ENCODE peak calls at places on chromosomes 1 and 21, in six cellular contexts. E is transverse colon, M is tibial nerve, B is Peyer's patch, V is uterus, X is breast epithelium. J is an unnamed sample.

GRCh38 chr1:205739348-205740160 is 10.4 kb downstream of the NUCKS1 start:
- DNase-seq in E (no peak), M (no peak), B (no peak), V (no peak), X (no peak), J (no peak)

GRCh38 chr1:153538315-153538821 is 2.4 kb downstream of the S100A5 start:
- DNase-seq in E (peak), M (no peak), B (peak), V (no peak), X (no peak), J (no peak)

GRCh38 chr1:150003826-150004225 is 6.7 kb downstream of the OTUD7B start:
- DNase-seq in E (no peak), M (no peak), B (no peak), V (no peak), X (no peak), J (no peak)

GRCh38 chr1:213127074-213127473 is 76.0 kb downstream of the RPS6KC1 start:
- DNase-seq in E (no peak), M (no peak), B (no peak), V (no peak), X (no peak), J (no peak)

GRCh38 chr21:45366931-45367401 is 38.0 kb upstream of the COL18A1 start:
- DNase-seq in E (peak), M (no peak), B (peak), V (peak), X (no peak), J (peak)

GRCh38 chr1:176546825-176547224 is 83.8 kb downstream of the PAPPA2 start:
- DNase-seq in E (no peak), M (no peak), B (no peak), V (no peak), X (no peak), J (no peak)

GRCh38 chr21:38389891-38390290 is 108.4 kb downstream of the ERG start:
- DNase-seq in E (no peak), M (no peak), B (no peak), V (no peak), X (no peak), J (no peak)

GRCh38 chr1:115539061-115539460 is 102.7 kb upstream of the VANGL1 start:
- DNase-seq in E (no peak), M (peak), B (no peak), V (peak), X (no peak), J (no peak)

GRCh38 chr1:113945329-113945728 is 16.2 kb downstream of the HIPK1 start:
- DNase-seq in E (no peak), M (no peak), B (no peak), V (no peak), X (no peak), J (no peak)

GRCh38 chr1:161119017-161119378 is 1.1 kb downstream of the NIT1 start:
- DNase-seq in E (peak), M (no peak), B (no peak), V (no peak), X (no peak), J (no peak)

GRCh38 chr1:204702552-204703270 is 17.2 kb upstream of the LRRN2 start:
- DNase-seq in E (no peak), M (no peak), B (no peak), V (no peak), X (no peak), J (no peak)

GRCh38 chr21:46605759-46606426 is 1.0 kb upstream of the S100B start:
- DNase-seq in E (peak), M (no peak), B (peak), V (no peak), X (no peak), J (no peak)

GRCh38 chr1:44714944-44715571 is 15.9 kb downstream of the RNU5D-1 start:
- DNase-seq in E (peak), M (peak), B (peak), V (peak), X (peak), J (no peak)

GRCh38 chr1:174217787-174218574 is 58.7 kb downstream of the RABGAP1L start:
- DNase-seq in E (no peak), M (no peak), B (no peak), V (no peak), X (no peak), J (no peak)

GRCh38 chr1:52238887-52239707 is 97.2 kb downstream of the ZFYVE9 start:
- DNase-seq in E (no peak), M (no peak), B (no peak), V (no peak), X (no peak), J (no peak)

GRCh38 chr1:110387048-110387748 is 3.6 kb downstream of the SLC16A4 start:
- DNase-seq in E (no peak), M (no peak), B (no peak), V (no peak), X (no peak), J (no peak)

GRCh38 chr1:162300057-162300917 is 76.4 kb downstream of the SPATA46 start:
- DNase-seq in E (no peak), M (no peak), B (no peak), V (no peak), X (no peak), J (no peak)

GRCh38 chr1:23720256-23720995 is 22.8 kb upstream of the ELOA start:
- DNase-seq in E (no peak), M (no peak), B (no peak), V (no peak), X (no peak), J (no peak)

GRCh38 chr1:75615664-75616435 is 4.9 kb upstream of the SLC44A5 start:
- DNase-seq in E (peak), M (no peak), B (peak), V (no peak), X (no peak), J (peak)

GRCh38 chr1:172398193-172398592 is 22.3 kb upstream of the C1orf105 start:
- DNase-seq in E (no peak), M (peak), B (no peak), V (peak), X (no peak), J (no peak)

GRCh38 chr1:177164380-177165068 is at the start of gene ASTN1:
- DNase-seq in E (no peak), M (no peak), B (no peak), V (no peak), X (no peak), J (no peak)

GRCh38 chr1:165254376-165254775 is 102.1 kb downstream of the LMX1A start:
- DNase-seq in E (no peak), M (no peak), B (no peak), V (no peak), X (no peak), J (no peak)

GRCh38 chr1:14292533-14292932 is 306.0 kb upstream of the KAZN start:
- DNase-seq in E (no peak), M (no peak), B (no peak), V (no peak), X (no peak), J (no peak)

GRCh38 chr1:53321366-53321765 is 6.5 kb downstream of the LRP8 start:
- DNase-seq in E (no peak), M (no peak), B (no peak), V (no peak), X (no peak), J (no peak)

GRCh38 chr1:157138220-157139124 is at the start of gene ETV3:
- DNase-seq in E (peak), M (peak), B (peak), V (peak), X (peak), J (peak)
- TF ChIP-seq POLR2A in E (peak), M (peak), B (peak), V (peak), X (peak), J (peak)

GRCh38 chr1:111594128-111594693 is 25.4 kb upstream of the RAP1A start:
- DNase-seq in E (no peak), M (no peak), B (no peak), V (no peak), X (no peak), J (no peak)
- TF ChIP-seq POLR2A in E (no peak), M (no peak), B (no peak), V (no peak), X (no peak), J (no peak)

GRCh38 chr21:42534901-42535378 is 21.3 kb downstream of the SLC37A1 start:
- DNase-seq in E (peak), M (no peak), B (peak), V (no peak), X (no peak), J (no peak)

GRCh38 chr21:42533963-42534355 is 20.3 kb downstream of the SLC37A1 start:
- DNase-seq in E (peak), M (no peak), B (peak), V (no peak), X (no peak), J (no peak)

GRCh38 chr21:42535602-42536171 is 22.0 kb downstream of the SLC37A1 start:
- DNase-seq in E (peak), M (no peak), B (peak), V (no peak), X (peak), J (no peak)

GRCh38 chr21:42533306-42533962 is 19.8 kb downstream of the SLC37A1 start:
- DNase-seq in E (peak), M (no peak), B (peak), V (no peak), X (no peak), J (no peak)

GRCh38 chr21:42534361-42534900 is 20.8 kb downstream of the SLC37A1 start:
- DNase-seq in E (peak), M (no peak), B (peak), V (no peak), X (no peak), J (no peak)
- TF ChIP-seq POLR2A in E (peak), M (no peak), B (no peak), V (no peak), X (no peak), J (no peak)

GRCh38 chr1:235074335-235075120 is 54.1 kb downstream of the TOMM20 start:
- DNase-seq in E (peak), M (no peak), B (no peak), V (peak), X (peak), J (no peak)
- TF ChIP-seq POLR2A in E (no peak), M (no peak), B (no peak), V (no peak), X (no peak), J (no peak)

DNA sequence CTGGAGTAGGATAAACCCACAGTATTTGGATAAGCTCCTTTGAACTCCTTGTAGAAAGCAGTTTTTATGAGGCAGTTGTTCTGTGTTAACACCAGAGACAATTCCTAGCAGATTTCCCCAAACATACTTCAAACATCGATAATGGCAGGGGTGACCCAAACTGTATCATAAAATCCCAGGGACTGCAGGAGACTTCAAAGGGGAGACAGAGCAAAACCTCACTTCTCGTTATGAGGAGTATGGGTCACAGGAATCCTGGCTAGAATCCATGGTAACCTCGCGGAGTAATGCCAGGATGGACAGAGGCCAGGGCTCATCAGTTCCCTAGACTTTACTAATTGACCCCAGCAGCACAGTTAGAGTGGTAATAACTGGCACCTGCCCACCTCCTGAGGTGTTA is 148.0 kb downstream of the DHRS3 start:
- DNase-seq in E (no peak), M (no peak), B (no peak), V (no peak), X (no peak), J (no peak)
- TF ChIP-seq POLR2A in E (no peak), M (no peak), B (no peak), V (no peak), X (no peak), J (no peak)